ENCODE peak calls at places on chromosomes 5 and 9, in five cellular contexts. X, V, C, H and J are unnamed samples.
A peak's percentile ranks its signal among the peaks of the same experiment; 100 is the strongest.

GRCh38 chr9:36928670-36929349 is 105.3 kb downstream of the PAX5 start:
- DNase-seq in H (no peak), V (no peak), X (no peak), C (peak; percentile 51), J (peak; percentile 48)

GRCh38 chr5:171681667-171682066 is 104.0 kb upstream of the SMIM23 start:
- DNase-seq in V (no peak), C (peak; percentile 67), X (no peak), H (no peak), J (peak; percentile 62)

GRCh38 chr9:124468061-124468740 is 17.9 kb downstream of the ADGRD2 start:
- DNase-seq in C (no peak), X (peak; percentile 74), V (no peak), H (no peak), J (no peak)

GRCh38 chr9:127181595-127182190 is 59.3 kb upstream of the ANGPTL2 start:
- DNase-seq in X (no peak), H (no peak), V (no peak), C (no peak), J (no peak)

GRCh38 chr5:159616967-159617366 is 286.7 kb upstream of the IL12B start:
- DNase-seq in C (no peak), X (no peak), H (no peak), V (no peak), J (no peak)

GRCh38 chr9:91711755-91712591 is 238.1 kb downstream of the ROR2 start:
- DNase-seq in C (no peak), H (no peak), V (peak; percentile 7), X (no peak), J (no peak)

GRCh38 chr9:96015876-96016686 is 140.6 kb downstream of the ERCC6L2 start:
- DNase-seq in H (no peak), C (no peak), X (no peak), V (no peak), J (no peak)

GRCh38 chr5:76403963-76404693 is 1.0 kb downstream of the IQGAP2 start:
- DNase-seq in V (peak; percentile 51), C (no peak), H (no peak), X (no peak), J (no peak)

GRCh38 chr5:127572930-127573329 is 55.5 kb downstream of the PRRC1 start:
- DNase-seq in V (no peak), C (peak; percentile 23), H (no peak), X (no peak), J (no peak)

GRCh38 chr9:19994296-19994695 is 205.5 kb upstream of the SLC24A2 start:
- DNase-seq in X (no peak), V (no peak), H (no peak), C (peak; percentile 4), J (no peak)

GRCh38 chr5:98638701-98639100 is 134.8 kb upstream of the RGMB start:
- DNase-seq in X (no peak), C (no peak), H (no peak), V (no peak), J (no peak)

GRCh38 chr5:143244000-143244736 is 159.3 kb downstream of the NR3C1 start:
- DNase-seq in H (peak; percentile 74), C (peak; percentile 68), X (no peak), V (no peak), J (peak; percentile 60)

GRCh38 chr5:18305288-18305899 is 671.1 kb downstream of the TAF11L14 start:
- DNase-seq in C (peak; percentile 56), H (peak; percentile 52), X (no peak), V (no peak), J (peak; percentile 49)

GRCh38 chr9:35538361-35539234 is 48.7 kb downstream of the RUSC2 start:
- DNase-seq in V (no peak), H (peak; percentile 84), C (peak; percentile 85), X (peak; percentile 86), J (peak; percentile 83)

GRCh38 chr5:1838013-1838412 is 36.8 kb downstream of the NDUFS6 start:
- DNase-seq in V (no peak), C (no peak), H (no peak), X (peak; percentile 39), J (no peak)

GRCh38 chr5:15483348-15484090 is 16.5 kb upstream of the FBXL7 start:
- DNase-seq in V (no peak), C (peak; percentile 38), H (no peak), X (no peak), J (peak; percentile 9)

GRCh38 chr5:67051164-67051563 is 145.4 kb downstream of the CD180 start:
- DNase-seq in X (no peak), H (no peak), C (no peak), V (no peak), J (no peak)

GRCh38 chr5:177320879-177321278 is 9.2 kb upstream of the MXD3 start:
- DNase-seq in H (no peak), V (no peak), C (no peak), X (no peak), J (no peak)

GRCh38 chr5:103526164-103526915 is 36.2 kb downstream of the NUDT12 start:
- DNase-seq in H (no peak), X (no peak), V (no peak), C (no peak), J (no peak)

GRCh38 chr9:127862075-127863011 is 7.9 kb upstream of the ENG start:
- DNase-seq in X (peak; percentile 86), V (peak; percentile 16), H (no peak), C (peak; percentile 74), J (peak; percentile 77)

GRCh38 chr9:113995963-113996362 is 82.1 kb downstream of the AMBP start:
- DNase-seq in C (no peak), H (no peak), V (no peak), X (no peak), J (no peak)

GRCh38 chr9:133666387-133666786 is 30.2 kb downstream of the DBH start:
- DNase-seq in X (peak; percentile 20), H (no peak), V (no peak), C (no peak), J (no peak)

GRCh38 chr5:157455057-157455456 is 5.0 kb upstream of the NIPAL4 start:
- DNase-seq in H (no peak), V (no peak), X (no peak), C (no peak), J (no peak)

GRCh38 chr9:32783168-32783891 is at the start of gene TMEM215:
- DNase-seq in V (no peak), H (no peak), X (peak; percentile 82), C (no peak), J (no peak)

GRCh38 chr9:928363-929042 is 48.0 kb upstream of the DMRT3 start:
- DNase-seq in V (no peak), X (no peak), H (no peak), C (peak; percentile 16), J (peak; percentile 4)

GRCh38 chr9:108766786-108767185 is 89.0 kb downstream of the ACTL7B start:
- DNase-seq in C (no peak), X (no peak), V (no peak), H (no peak), J (no peak)

GRCh38 chr5:60959156-60959555 is 14.2 kb downstream of the NDUFAF2 start:
- DNase-seq in H (peak; percentile 19), C (peak; percentile 52), V (no peak), X (no peak), J (peak; percentile 56)

GRCh38 chr5:96595300-96596090 is 66.7 kb upstream of the CAST start:
- DNase-seq in C (peak; percentile 73), V (no peak), X (no peak), H (no peak), J (peak; percentile 80)

GRCh38 chr9:116686693-116687073 is 422 bp upstream of the TRIM32 start:
- DNase-seq in C (no peak), H (peak; percentile 39), X (no peak), V (no peak), J (no peak)

GRCh38 chr9:78383130-78383529 is 86.2 kb downstream of the PSAT1 start:
- DNase-seq in C (no peak), H (no peak), X (no peak), V (no peak), J (no peak)

GRCh38 chr9:126701820-126702500 is 88.2 kb downstream of the LMX1B start:
- DNase-seq in H (no peak), V (no peak), C (no peak), X (no peak), J (no peak)

GRCh38 chr5:147177125-147177840 is 57.5 kb upstream of the STK32A start:
- DNase-seq in C (no peak), V (no peak), H (no peak), X (no peak), J (no peak)

GRCh38 chr5:167759411-167759821 is 532.0 kb upstream of the WWC1 start:
- DNase-seq in X (no peak), V (no peak), H (no peak), C (no peak), J (no peak)

GRCh38 chr5:41835625-41836024 is 34.6 kb downstream of the OXCT1 start:
- DNase-seq in X (no peak), C (peak; percentile 88), H (peak; percentile 67), V (no peak), J (peak; percentile 89)

GRCh38 chr9:18238254-18238653 is 235.7 kb upstream of the ADAMTSL1 start:
- DNase-seq in X (no peak), H (no peak), V (no peak), C (peak; percentile 93), J (peak; percentile 97)

GRCh38 chr9:69801994-69802393 is 18.6 kb upstream of the CFAP95 start:
- DNase-seq in H (no peak), V (no peak), C (peak; percentile 31), X (no peak), J (no peak)